ENCODE peak calls at places on chromosomes 12 and 14, in seven cellular contexts. One of them, this sample, is unnamed.

GRCh38 chr14:84112589-84112988 is 1417.4 kb upstream of the FLRT2 start:
- DNase-seq in lung: no peak
- DNase-seq in cardiac fibroblast: no peak
- DNase-seq in body of pancreas: no peak
- DNase-seq in astrocyte of the spinal cord: no peak
- DNase-seq in uterus: no peak
- DNase-seq in SJSA1: no peak
- DNase-seq in this sample: no peak

GRCh38 chr12:59164991-59165718 is 244.9 kb upstream of the LRIG3 start:
- DNase-seq in lung: no peak
- DNase-seq in cardiac fibroblast: peak; percentile 65
- DNase-seq in body of pancreas: no peak
- DNase-seq in astrocyte of the spinal cord: peak; percentile 59
- DNase-seq in uterus: no peak
- DNase-seq in SJSA1: peak; percentile 35
- DNase-seq in this sample: no peak

GRCh38 chr14:74505831-74506230 is 12.3 kb downstream of the ISCA2 start:
- DNase-seq in lung: no peak
- DNase-seq in cardiac fibroblast: no peak
- DNase-seq in body of pancreas: no peak
- DNase-seq in astrocyte of the spinal cord: no peak
- DNase-seq in uterus: no peak
- DNase-seq in SJSA1: no peak
- DNase-seq in this sample: no peak

GRCh38 chr14:23580948-23581281 is 2.3 kb upstream of the JPH4 start:
- DNase-seq in lung: no peak
- DNase-seq in cardiac fibroblast: no peak
- DNase-seq in body of pancreas: no peak
- DNase-seq in astrocyte of the spinal cord: no peak
- DNase-seq in uterus: no peak
- DNase-seq in SJSA1: no peak
- DNase-seq in this sample: no peak

GRCh38 chr12:89960607-89961394 is 252.2 kb upstream of the ATP2B1 start:
- DNase-seq in lung: no peak
- DNase-seq in cardiac fibroblast: peak; percentile 73
- DNase-seq in body of pancreas: no peak
- DNase-seq in astrocyte of the spinal cord: no peak
- DNase-seq in uterus: no peak
- DNase-seq in SJSA1: no peak
- DNase-seq in this sample: no peak

GRCh38 chr12:62347922-62348650 is 87.9 kb downstream of the USP15 start:
- DNase-seq in lung: no peak
- DNase-seq in cardiac fibroblast: peak; percentile 58
- DNase-seq in body of pancreas: no peak
- DNase-seq in astrocyte of the spinal cord: peak; percentile 60
- DNase-seq in uterus: no peak
- DNase-seq in SJSA1: peak; percentile 92
- DNase-seq in this sample: no peak

GRCh38 chr14:22448035-22448904 is 140.8 kb downstream of the DAD1 start:
- DNase-seq in lung: no peak
- DNase-seq in cardiac fibroblast: no peak
- DNase-seq in body of pancreas: no peak
- DNase-seq in astrocyte of the spinal cord: peak; percentile 78
- DNase-seq in uterus: no peak
- DNase-seq in SJSA1: no peak
- DNase-seq in this sample: no peak

GRCh38 chr12:22287056-22287455 is 47.5 kb downstream of the ST8SIA1 start:
- DNase-seq in lung: no peak
- DNase-seq in cardiac fibroblast: no peak
- DNase-seq in body of pancreas: no peak
- DNase-seq in astrocyte of the spinal cord: no peak
- DNase-seq in uterus: no peak
- DNase-seq in SJSA1: no peak
- DNase-seq in this sample: no peak

GRCh38 chr12:122001379-122002209 is 20.1 kb upstream of the BCL7A start:
- DNase-seq in lung: no peak
- DNase-seq in cardiac fibroblast: no peak
- DNase-seq in body of pancreas: no peak
- DNase-seq in astrocyte of the spinal cord: no peak
- DNase-seq in uterus: no peak
- DNase-seq in SJSA1: no peak
- DNase-seq in this sample: no peak

GRCh38 chr14:76985540-76986260 is 42.8 kb downstream of the IRF2BPL start:
- DNase-seq in lung: no peak
- DNase-seq in cardiac fibroblast: no peak
- DNase-seq in body of pancreas: no peak
- DNase-seq in astrocyte of the spinal cord: peak; percentile 29
- DNase-seq in uterus: no peak
- DNase-seq in SJSA1: no peak
- DNase-seq in this sample: no peak

GRCh38 chr14:81536125-81536771 is 2.6 kb upstream of the SEL1L start:
- DNase-seq in lung: no peak
- DNase-seq in cardiac fibroblast: peak; percentile 50
- DNase-seq in body of pancreas: peak; percentile 68
- DNase-seq in astrocyte of the spinal cord: no peak
- DNase-seq in uterus: no peak
- DNase-seq in SJSA1: no peak
- DNase-seq in this sample: no peak

GRCh38 chr12:12791756-12792346 is 6.4 kb downstream of the APOLD1 start:
- DNase-seq in lung: no peak
- DNase-seq in cardiac fibroblast: no peak
- DNase-seq in body of pancreas: peak; percentile 36
- DNase-seq in astrocyte of the spinal cord: peak; percentile 62
- DNase-seq in uterus: peak; percentile 35
- DNase-seq in SJSA1: no peak
- DNase-seq in this sample: no peak

GRCh38 chr12:68373836-68374314 is 41.7 kb upstream of the MDM1 start:
- DNase-seq in lung: no peak
- DNase-seq in cardiac fibroblast: no peak
- DNase-seq in body of pancreas: no peak
- DNase-seq in astrocyte of the spinal cord: no peak
- DNase-seq in uterus: no peak
- DNase-seq in SJSA1: no peak
- DNase-seq in this sample: no peak

GRCh38 chr12:108112815-108113556 is 16.1 kb upstream of the WSCD2 start:
- DNase-seq in lung: no peak
- DNase-seq in cardiac fibroblast: no peak
- DNase-seq in body of pancreas: no peak
- DNase-seq in astrocyte of the spinal cord: no peak
- DNase-seq in uterus: no peak
- DNase-seq in SJSA1: no peak
- DNase-seq in this sample: no peak

GRCh38 chr12:95994476-95994875 is 1.7 kb downstream of the HAL start:
- DNase-seq in lung: no peak
- DNase-seq in cardiac fibroblast: no peak
- DNase-seq in body of pancreas: no peak
- DNase-seq in astrocyte of the spinal cord: no peak
- DNase-seq in uterus: no peak
- DNase-seq in SJSA1: peak; percentile 98
- DNase-seq in this sample: no peak

GRCh38 chr14:96424104-96424989 is 32.4 kb downstream of the AK7 start:
- DNase-seq in lung: no peak
- DNase-seq in cardiac fibroblast: peak; percentile 84
- DNase-seq in body of pancreas: peak; percentile 48
- DNase-seq in astrocyte of the spinal cord: peak; percentile 77
- DNase-seq in uterus: peak; percentile 16
- DNase-seq in SJSA1: peak; percentile 62
- DNase-seq in this sample: no peak

GRCh38 chr12:76927170-76927784 is 48.5 kb upstream of the CSRP2 start:
- DNase-seq in lung: no peak
- DNase-seq in cardiac fibroblast: peak; percentile 63
- DNase-seq in body of pancreas: peak; percentile 48
- DNase-seq in astrocyte of the spinal cord: peak; percentile 43
- DNase-seq in uterus: no peak
- DNase-seq in SJSA1: peak; percentile 36
- DNase-seq in this sample: no peak

GRCh38 chr14:56216631-56217379 is 98.6 kb downstream of the PELI2 start:
- DNase-seq in lung: peak; percentile 47
- DNase-seq in cardiac fibroblast: peak; percentile 50
- DNase-seq in body of pancreas: peak; percentile 68
- DNase-seq in astrocyte of the spinal cord: no peak
- DNase-seq in uterus: peak; percentile 29
- DNase-seq in SJSA1: no peak
- DNase-seq in this sample: peak; percentile 18

GRCh38 chr14:70754989-70755388 is 54.3 kb downstream of the MAP3K9 start:
- DNase-seq in lung: peak; percentile 87
- DNase-seq in cardiac fibroblast: peak; percentile 3
- DNase-seq in body of pancreas: peak; percentile 54
- DNase-seq in astrocyte of the spinal cord: peak; percentile 42
- DNase-seq in uterus: no peak
- DNase-seq in SJSA1: no peak
- DNase-seq in this sample: no peak

GRCh38 chr14:78129375-78129774 is 40.8 kb upstream of the NRXN3 start:
- DNase-seq in lung: no peak
- DNase-seq in cardiac fibroblast: no peak
- DNase-seq in body of pancreas: no peak
- DNase-seq in astrocyte of the spinal cord: no peak
- DNase-seq in uterus: no peak
- DNase-seq in SJSA1: no peak
- DNase-seq in this sample: no peak

GRCh38 chr14:67941456-67942018 is 122.0 kb downstream of the RAD51B start:
- DNase-seq in lung: no peak
- DNase-seq in cardiac fibroblast: no peak
- DNase-seq in body of pancreas: no peak
- DNase-seq in astrocyte of the spinal cord: peak; percentile 31
- DNase-seq in uterus: no peak
- DNase-seq in SJSA1: no peak
- DNase-seq in this sample: no peak

GRCh38 chr12:16228067-16228466 is 49.4 kb downstream of the SLC15A5 start:
- DNase-seq in lung: no peak
- DNase-seq in cardiac fibroblast: peak; percentile 49
- DNase-seq in body of pancreas: no peak
- DNase-seq in astrocyte of the spinal cord: no peak
- DNase-seq in uterus: no peak
- DNase-seq in SJSA1: no peak
- DNase-seq in this sample: no peak

GRCh38 chr14:31336646-31337045 is 83.7 kb downstream of the HEATR5A start:
- DNase-seq in lung: no peak
- DNase-seq in cardiac fibroblast: peak; percentile 81
- DNase-seq in body of pancreas: no peak
- DNase-seq in astrocyte of the spinal cord: no peak
- DNase-seq in uterus: no peak
- DNase-seq in SJSA1: no peak
- DNase-seq in this sample: no peak

GRCh38 chr14:101643651-101644050 is 82.4 kb downstream of the DIO3 start:
- DNase-seq in lung: no peak
- DNase-seq in cardiac fibroblast: no peak
- DNase-seq in body of pancreas: no peak
- DNase-seq in astrocyte of the spinal cord: no peak
- DNase-seq in uterus: no peak
- DNase-seq in SJSA1: no peak
- DNase-seq in this sample: no peak
- H3K4me3 ChIP-seq in lung: no peak overlapping the region
- H3K4me3 ChIP-seq in cardiac fibroblast: no peak overlapping the region
- H3K4me3 ChIP-seq in body of pancreas: no peak overlapping the region
- H3K4me3 ChIP-seq in astrocyte of the spinal cord: no peak overlapping the region
- H3K4me3 ChIP-seq in uterus: no peak overlapping the region
- H3K4me3 ChIP-seq in SJSA1: no peak overlapping the region
- H3K4me3 ChIP-seq in this sample: no peak overlapping the region

GRCh38 chr14:87952307-87953094 is 40.5 kb downstream of the GALC start:
- DNase-seq in lung: no peak
- DNase-seq in cardiac fibroblast: no peak
- DNase-seq in body of pancreas: no peak
- DNase-seq in astrocyte of the spinal cord: no peak
- DNase-seq in uterus: no peak
- DNase-seq in SJSA1: no peak
- DNase-seq in this sample: no peak
- H3K4me3 ChIP-seq in lung: no peak overlapping the region
- H3K4me3 ChIP-seq in cardiac fibroblast: no peak overlapping the region
- H3K4me3 ChIP-seq in body of pancreas: no peak overlapping the region
- H3K4me3 ChIP-seq in astrocyte of the spinal cord: no peak overlapping the region
- H3K4me3 ChIP-seq in uterus: no peak overlapping the region
- H3K4me3 ChIP-seq in SJSA1: no peak overlapping the region
- H3K4me3 ChIP-seq in this sample: no peak overlapping the region

GRCh38 chr14:101048766-101049165 is 145.2 kb upstream of the RTL1 start:
- DNase-seq in lung: no peak
- DNase-seq in cardiac fibroblast: no peak
- DNase-seq in body of pancreas: no peak
- DNase-seq in astrocyte of the spinal cord: no peak
- DNase-seq in uterus: no peak
- DNase-seq in SJSA1: no peak
- DNase-seq in this sample: no peak

GRCh38 chr14:101046071-101046470 is 142.5 kb upstream of the RTL1 start:
- DNase-seq in lung: no peak
- DNase-seq in cardiac fibroblast: no peak
- DNase-seq in body of pancreas: no peak
- DNase-seq in astrocyte of the spinal cord: no peak
- DNase-seq in uterus: no peak
- DNase-seq in SJSA1: no peak
- DNase-seq in this sample: no peak

GRCh38 chr14:101045511-101045910 is 142.0 kb upstream of the RTL1 start:
- DNase-seq in lung: no peak
- DNase-seq in cardiac fibroblast: no peak
- DNase-seq in body of pancreas: no peak
- DNase-seq in astrocyte of the spinal cord: no peak
- DNase-seq in uterus: no peak
- DNase-seq in SJSA1: no peak
- DNase-seq in this sample: no peak

GRCh38 chr14:101049511-101049910 is 146.0 kb upstream of the RTL1 start:
- DNase-seq in lung: no peak
- DNase-seq in cardiac fibroblast: no peak
- DNase-seq in body of pancreas: no peak
- DNase-seq in astrocyte of the spinal cord: no peak
- DNase-seq in uterus: no peak
- DNase-seq in SJSA1: no peak
- DNase-seq in this sample: no peak

GRCh38 chr14:101047326-101047725 is 143.8 kb upstream of the RTL1 start:
- DNase-seq in lung: no peak
- DNase-seq in cardiac fibroblast: no peak
- DNase-seq in body of pancreas: peak; percentile 25
- DNase-seq in astrocyte of the spinal cord: no peak
- DNase-seq in uterus: no peak
- DNase-seq in SJSA1: no peak
- DNase-seq in this sample: no peak
- H3K4me3 ChIP-seq in lung: no peak overlapping the region
- H3K4me3 ChIP-seq in cardiac fibroblast: no peak overlapping the region
- H3K4me3 ChIP-seq in body of pancreas: no peak overlapping the region
- H3K4me3 ChIP-seq in astrocyte of the spinal cord: no peak overlapping the region
- H3K4me3 ChIP-seq in uterus: no peak overlapping the region
- H3K4me3 ChIP-seq in SJSA1: no peak overlapping the region
- H3K4me3 ChIP-seq in this sample: no peak overlapping the region

DNA sequence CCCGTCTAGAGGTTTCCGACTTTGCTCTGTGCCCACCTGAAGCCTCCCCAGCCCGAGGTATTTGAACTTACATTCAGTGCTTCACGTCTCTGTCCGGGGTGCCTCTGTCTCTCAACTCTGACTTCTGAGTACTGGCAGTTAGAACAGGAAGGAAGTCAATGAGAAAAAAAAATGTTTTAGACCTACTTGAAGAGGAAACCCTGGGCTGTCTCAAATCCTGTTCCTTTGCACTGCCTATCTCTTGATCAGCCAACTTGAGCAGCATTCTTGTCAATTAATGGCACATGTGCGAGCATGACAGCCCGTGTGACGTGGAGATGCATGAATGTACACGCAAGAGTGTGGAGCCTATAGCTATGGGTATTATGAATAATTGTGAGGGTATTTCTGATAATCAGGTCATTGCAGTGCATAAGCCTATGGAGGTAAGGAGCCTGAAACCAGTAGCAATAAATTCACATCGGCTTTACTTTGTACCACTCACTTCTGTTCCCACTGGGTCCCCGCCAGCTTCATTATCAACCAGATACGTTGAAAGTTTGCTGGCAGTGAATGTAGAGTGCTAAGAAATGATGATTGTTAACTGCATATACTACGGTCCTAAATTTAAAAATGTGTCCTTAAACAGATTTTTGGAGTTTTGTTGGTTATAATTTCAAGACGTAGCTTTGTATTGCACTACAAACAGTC is at the start of gene ARHGDIB:
- DNase-seq in lung: peak; percentile 34
- DNase-seq in cardiac fibroblast: peak; percentile 69
- DNase-seq in body of pancreas: peak; percentile 71
- DNase-seq in astrocyte of the spinal cord: no peak
- DNase-seq in uterus: no peak
- DNase-seq in SJSA1: no peak
- DNase-seq in this sample: peak; percentile 25
- H3K4me3 ChIP-seq in lung: peak within 1 kb of the TSS; percentile 17
- H3K4me3 ChIP-seq in cardiac fibroblast: peak within 1 kb of the TSS; percentile 46
- H3K4me3 ChIP-seq in body of pancreas: no peak within 1 kb of the TSS
- H3K4me3 ChIP-seq in astrocyte of the spinal cord: peak within 1 kb of the TSS; percentile 19
- H3K4me3 ChIP-seq in uterus: peak within 1 kb of the TSS; percentile 24
- H3K4me3 ChIP-seq in SJSA1: peak within 1 kb of the TSS; percentile 1
- H3K4me3 ChIP-seq in this sample: peak within 1 kb of the TSS; percentile 51